ENCODE peak calls at places on chromosomes 2 and 18, in five cellular contexts. One of them, this sample, is unnamed. For H3K36me3 and H3K9me3, the result is how much of the 10 kb centered on the place peaks cover.

GRCh38 chr2:11340717-11341116 is 3.7 kb downstream of the ROCK2 start:
- DNase-seq in esophagus muscularis mucosa: no peak
- DNase-seq in endothelial cell of umbilical vein: no peak
- DNase-seq in breast epithelium: no peak
- DNase-seq in IMR-90: no peak
- DNase-seq in this sample: no peak

GRCh38 chr2:203579131-203579643 is 44.1 kb upstream of the RAPH1 start:
- DNase-seq in esophagus muscularis mucosa: no peak
- DNase-seq in endothelial cell of umbilical vein: no peak
- DNase-seq in breast epithelium: peak
- DNase-seq in IMR-90: peak
- DNase-seq in this sample: no peak

GRCh38 chr2:105866439-105867170 is 121.9 kb downstream of the NCK2 start:
- DNase-seq in esophagus muscularis mucosa: no peak
- DNase-seq in endothelial cell of umbilical vein: no peak
- DNase-seq in breast epithelium: no peak
- DNase-seq in IMR-90: peak
- DNase-seq in this sample: no peak

GRCh38 chr2:182655750-182656149 is 60.3 kb upstream of the DNAJC10 start:
- DNase-seq in esophagus muscularis mucosa: no peak
- DNase-seq in endothelial cell of umbilical vein: no peak
- DNase-seq in breast epithelium: no peak
- DNase-seq in IMR-90: no peak
- DNase-seq in this sample: no peak

GRCh38 chr2:18373081-18373480 is 187.4 kb downstream of the RDH14 start:
- DNase-seq in esophagus muscularis mucosa: no peak
- DNase-seq in endothelial cell of umbilical vein: no peak
- DNase-seq in breast epithelium: no peak
- DNase-seq in IMR-90: no peak
- DNase-seq in this sample: no peak

GRCh38 chr2:165876712-165877111 is 76.9 kb downstream of the TTC21B start:
- DNase-seq in esophagus muscularis mucosa: no peak
- DNase-seq in endothelial cell of umbilical vein: peak
- DNase-seq in breast epithelium: no peak
- DNase-seq in IMR-90: no peak
- DNase-seq in this sample: no peak

GRCh38 chr2:117085256-117085655 is 729.2 kb upstream of the DDX18 start:
- DNase-seq in esophagus muscularis mucosa: no peak
- DNase-seq in endothelial cell of umbilical vein: no peak
- DNase-seq in breast epithelium: no peak
- DNase-seq in IMR-90: no peak
- DNase-seq in this sample: no peak

GRCh38 chr2:129087133-129087813 is 768.6 kb upstream of the HS6ST1 start:
- DNase-seq in esophagus muscularis mucosa: no peak
- DNase-seq in endothelial cell of umbilical vein: no peak
- DNase-seq in breast epithelium: no peak
- DNase-seq in IMR-90: no peak
- DNase-seq in this sample: no peak

GRCh38 chr2:121791801-121792221 is 36.4 kb downstream of the TSN start:
- DNase-seq in esophagus muscularis mucosa: no peak
- DNase-seq in endothelial cell of umbilical vein: no peak
- DNase-seq in breast epithelium: no peak
- DNase-seq in IMR-90: no peak
- DNase-seq in this sample: no peak

GRCh38 chr2:152464853-152465470 is 130.0 kb downstream of the FMNL2 start:
- DNase-seq in esophagus muscularis mucosa: no peak
- DNase-seq in endothelial cell of umbilical vein: no peak
- DNase-seq in breast epithelium: no peak
- DNase-seq in IMR-90: no peak
- DNase-seq in this sample: no peak

GRCh38 chr2:44358498-44358897 is 2.8 kb downstream of the PREPL start:
- DNase-seq in esophagus muscularis mucosa: no peak
- DNase-seq in endothelial cell of umbilical vein: peak
- DNase-seq in breast epithelium: no peak
- DNase-seq in IMR-90: peak
- DNase-seq in this sample: no peak

GRCh38 chr2:54601339-54601738 is 122.1 kb upstream of the EML6 start:
- DNase-seq in esophagus muscularis mucosa: no peak
- DNase-seq in endothelial cell of umbilical vein: no peak
- DNase-seq in breast epithelium: no peak
- DNase-seq in IMR-90: no peak
- DNase-seq in this sample: no peak

GRCh38 chr2:78984386-78984785 is 41.1 kb upstream of the REG3G start:
- DNase-seq in esophagus muscularis mucosa: no peak
- DNase-seq in endothelial cell of umbilical vein: no peak
- DNase-seq in breast epithelium: no peak
- DNase-seq in IMR-90: no peak
- DNase-seq in this sample: no peak

GRCh38 chr2:69535739-69536374 is 98.6 kb upstream of the NFU1 start:
- DNase-seq in esophagus muscularis mucosa: no peak
- DNase-seq in endothelial cell of umbilical vein: no peak
- DNase-seq in breast epithelium: no peak
- DNase-seq in IMR-90: no peak
- DNase-seq in this sample: no peak

GRCh38 chr2:69539549-69539908 is 102.3 kb upstream of the NFU1 start:
- DNase-seq in esophagus muscularis mucosa: no peak
- DNase-seq in endothelial cell of umbilical vein: no peak
- DNase-seq in breast epithelium: no peak
- DNase-seq in IMR-90: no peak
- DNase-seq in this sample: no peak

GRCh38 chr2:69544951-69545350 is 98.6 kb downstream of the AAK1 start:
- DNase-seq in esophagus muscularis mucosa: no peak
- DNase-seq in endothelial cell of umbilical vein: no peak
- DNase-seq in breast epithelium: no peak
- DNase-seq in IMR-90: no peak
- DNase-seq in this sample: no peak

GRCh38 chr2:69538249-69538648 is 101.0 kb upstream of the NFU1 start:
- DNase-seq in esophagus muscularis mucosa: no peak
- DNase-seq in endothelial cell of umbilical vein: no peak
- DNase-seq in breast epithelium: no peak
- DNase-seq in IMR-90: no peak
- DNase-seq in this sample: no peak

DNA sequence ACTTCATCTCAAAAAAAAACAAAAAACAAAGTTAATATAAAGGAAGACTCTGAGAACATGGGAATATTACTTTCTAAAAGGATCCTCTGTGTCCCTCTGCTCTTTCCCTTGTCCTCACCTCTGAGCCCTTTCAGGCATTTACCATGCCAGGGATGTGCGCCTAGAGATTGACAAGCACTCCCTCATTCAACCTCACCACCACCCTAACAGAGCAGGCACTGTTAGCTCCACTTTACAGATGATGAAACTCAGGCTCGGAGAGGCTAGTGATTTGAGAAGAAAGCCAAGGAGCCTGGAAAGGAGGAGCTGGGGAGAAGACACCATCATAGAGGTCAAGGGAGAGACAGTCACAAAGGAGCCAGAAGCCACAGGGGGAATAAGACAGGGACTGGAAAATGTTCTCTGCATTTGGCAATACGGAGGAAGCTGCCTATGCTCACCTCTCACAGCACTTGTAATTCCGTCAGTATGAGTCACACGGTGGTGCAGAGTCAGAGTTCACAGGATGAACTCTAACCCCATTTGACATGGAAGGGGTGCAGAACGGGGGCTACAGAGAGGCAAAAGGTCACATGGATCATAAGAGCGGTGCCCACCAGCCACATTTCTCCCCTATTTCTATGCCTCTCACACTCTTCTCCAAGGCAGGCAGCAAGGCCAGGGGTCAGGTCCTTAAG is 101.8 kb upstream of the NFU1 start:
- DNase-seq in esophagus muscularis mucosa: no peak
- DNase-seq in endothelial cell of umbilical vein: no peak
- DNase-seq in breast epithelium: no peak
- DNase-seq in IMR-90: no peak
- DNase-seq in this sample: no peak
- H3K36me3 ChIP-seq in esophagus muscularis mucosa: half or more
- H3K36me3 ChIP-seq in endothelial cell of umbilical vein: under half
- H3K36me3 ChIP-seq in breast epithelium: under half
- H3K36me3 ChIP-seq in IMR-90: under half
- H3K36me3 ChIP-seq in this sample: under half

GRCh38 chr2:120736202-120736954 is 710 bp downstream of the GLI2 start:
- DNase-seq in esophagus muscularis mucosa: peak
- DNase-seq in endothelial cell of umbilical vein: peak
- DNase-seq in breast epithelium: no peak
- DNase-seq in IMR-90: no peak
- DNase-seq in this sample: peak
- TF ChIP-seq POLR2A in esophagus muscularis mucosa: no peak
- TF ChIP-seq POLR2A in endothelial cell of umbilical vein: no peak
- TF ChIP-seq POLR2A in breast epithelium: no peak
- TF ChIP-seq POLR2A in IMR-90: peak
- TF ChIP-seq POLR2A in this sample: no peak

DNA sequence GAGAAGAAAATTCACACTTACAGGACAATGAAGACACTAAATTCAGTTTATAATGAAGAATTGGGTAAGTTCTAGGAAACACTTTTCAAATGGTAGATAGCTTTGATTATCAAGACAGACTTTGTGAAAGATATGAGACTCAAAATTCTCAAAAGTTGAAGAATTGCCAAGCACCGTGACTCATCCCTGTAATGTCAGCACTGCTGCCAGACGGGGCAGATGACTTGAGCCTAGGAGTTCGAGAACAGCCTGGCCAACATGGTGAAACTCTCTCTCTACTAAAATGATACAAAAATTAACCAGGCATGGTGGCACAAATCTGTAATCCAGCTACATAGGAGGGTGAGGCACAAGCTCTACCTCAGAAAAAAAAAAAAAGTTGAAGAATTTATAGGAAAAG is 1820.1 kb upstream of the LRRTM1 start:
- DNase-seq in esophagus muscularis mucosa: no peak
- DNase-seq in endothelial cell of umbilical vein: no peak
- DNase-seq in breast epithelium: no peak
- DNase-seq in IMR-90: no peak
- DNase-seq in this sample: no peak
- H3K9me3 ChIP-seq in esophagus muscularis mucosa: under half
- H3K9me3 ChIP-seq in endothelial cell of umbilical vein: under half
- H3K9me3 ChIP-seq in breast epithelium: under half
- H3K9me3 ChIP-seq in IMR-90: under half
- H3K9me3 ChIP-seq in this sample: under half

GRCh38 chr2:15608392-15608761 is 16.7 kb downstream of the DDX1 start:
- DNase-seq in esophagus muscularis mucosa: no peak
- DNase-seq in endothelial cell of umbilical vein: no peak
- DNase-seq in breast epithelium: no peak
- DNase-seq in IMR-90: no peak
- DNase-seq in this sample: no peak
- H3K36me3 ChIP-seq in esophagus muscularis mucosa: half or more
- H3K36me3 ChIP-seq in endothelial cell of umbilical vein: under half
- H3K36me3 ChIP-seq in breast epithelium: under half
- H3K36me3 ChIP-seq in IMR-90: under half
- H3K36me3 ChIP-seq in this sample: half or more

GRCh38 chr18:69943021-69943420 is 4.7 kb downstream of the CD226 start:
- DNase-seq in esophagus muscularis mucosa: no peak
- DNase-seq in endothelial cell of umbilical vein: no peak
- DNase-seq in breast epithelium: no peak
- DNase-seq in IMR-90: no peak
- DNase-seq in this sample: no peak

GRCh38 chr18:69945220-69946114 is 2.2 kb downstream of the CD226 start:
- DNase-seq in esophagus muscularis mucosa: no peak
- DNase-seq in endothelial cell of umbilical vein: no peak
- DNase-seq in breast epithelium: no peak
- DNase-seq in IMR-90: no peak
- DNase-seq in this sample: no peak

GRCh38 chr18:69936191-69936558 is 11.5 kb downstream of the CD226 start:
- DNase-seq in esophagus muscularis mucosa: no peak
- DNase-seq in endothelial cell of umbilical vein: no peak
- DNase-seq in breast epithelium: no peak
- DNase-seq in IMR-90: no peak
- DNase-seq in this sample: no peak

GRCh38 chr18:69944434-69944833 is 3.2 kb downstream of the CD226 start:
- DNase-seq in esophagus muscularis mucosa: no peak
- DNase-seq in endothelial cell of umbilical vein: no peak
- DNase-seq in breast epithelium: no peak
- DNase-seq in IMR-90: no peak
- DNase-seq in this sample: no peak

DNA sequence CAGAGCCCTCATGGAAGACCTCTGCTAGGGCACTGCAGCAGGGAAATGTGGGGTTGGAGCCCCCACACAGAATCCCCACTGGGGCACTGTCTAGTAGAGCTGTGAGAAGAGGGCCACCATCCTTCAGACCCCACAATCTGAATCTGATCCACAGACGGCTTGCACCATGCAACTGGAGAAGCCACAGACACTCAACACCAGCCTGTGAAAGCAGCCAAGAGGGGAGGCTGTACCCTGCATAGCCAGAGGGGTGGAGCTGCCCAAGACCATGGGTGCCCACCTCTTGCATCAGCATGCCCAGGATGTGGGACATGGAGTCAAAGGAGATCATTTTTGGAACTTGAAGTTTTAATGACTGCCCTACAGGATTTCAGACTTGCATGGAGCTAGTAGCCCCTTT is 6.5 kb downstream of the CD226 start:
- DNase-seq in esophagus muscularis mucosa: no peak
- DNase-seq in endothelial cell of umbilical vein: no peak
- DNase-seq in breast epithelium: no peak
- DNase-seq in IMR-90: no peak
- DNase-seq in this sample: no peak
- TF ChIP-seq POLR2A in esophagus muscularis mucosa: no peak
- TF ChIP-seq POLR2A in endothelial cell of umbilical vein: no peak
- TF ChIP-seq POLR2A in breast epithelium: no peak
- TF ChIP-seq POLR2A in IMR-90: no peak
- TF ChIP-seq POLR2A in this sample: no peak

DNA sequence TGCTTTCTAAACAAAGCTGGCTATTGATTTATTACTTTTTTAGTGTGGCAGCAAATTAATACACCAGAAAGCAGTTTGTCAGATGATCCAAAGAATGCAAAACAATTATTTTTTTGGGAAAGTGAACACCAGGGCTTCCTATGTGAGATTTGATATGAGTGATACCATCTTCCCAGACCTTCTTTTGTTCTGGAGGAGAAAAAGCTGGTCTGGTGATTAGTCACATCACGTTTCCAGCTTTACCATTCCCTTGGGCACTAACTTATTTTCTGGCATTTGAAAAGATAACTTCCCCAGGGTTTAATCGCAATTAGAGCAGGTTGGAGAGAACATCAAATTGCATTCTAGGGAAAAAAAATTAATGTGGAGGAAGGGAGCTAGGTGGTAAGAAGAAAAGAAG is 182.9 kb upstream of the TANK start:
- DNase-seq in esophagus muscularis mucosa: no peak
- DNase-seq in endothelial cell of umbilical vein: no peak
- DNase-seq in breast epithelium: no peak
- DNase-seq in IMR-90: no peak
- DNase-seq in this sample: no peak
- H3K9me3 ChIP-seq in esophagus muscularis mucosa: under half
- H3K9me3 ChIP-seq in endothelial cell of umbilical vein: under half
- H3K9me3 ChIP-seq in breast epithelium: under half
- H3K9me3 ChIP-seq in IMR-90: under half
- H3K9me3 ChIP-seq in this sample: under half

GRCh38 chr2:15861172-15861822 is 79.1 kb upstream of the MYCN start:
- DNase-seq in esophagus muscularis mucosa: no peak
- DNase-seq in endothelial cell of umbilical vein: no peak
- DNase-seq in breast epithelium: no peak
- DNase-seq in IMR-90: no peak
- DNase-seq in this sample: no peak
- H3K36me3 ChIP-seq in esophagus muscularis mucosa: under half
- H3K36me3 ChIP-seq in endothelial cell of umbilical vein: under half
- H3K36me3 ChIP-seq in breast epithelium: under half
- H3K36me3 ChIP-seq in IMR-90: under half
- H3K36me3 ChIP-seq in this sample: under half

This sample was measured in vagina.